ENCODE peak calls at places on chromosomes 3 and 15, in ten cellular contexts. One of them, this sample, is unnamed.

GRCh38 chr3:75886971-75887526 is 101.7 kb upstream of the ZNF717 start:
- DNase-seq in A549: no peak
- DNase-seq in neural crest cell: no peak
- DNase-seq in substantia nigra: no peak
- DNase-seq in ACHN: no peak
- DNase-seq in fibroblast of the conjunctiva: no peak
- DNase-seq in epithelial cell of esophagus: no peak
- DNase-seq in adipocyte: no peak
- DNase-seq in GM13976: no peak
- DNase-seq in CD4-positive, CD25-positive, alpha-beta regulatory T cell: no peak
- DNase-seq in this sample: no peak

GRCh38 chr3:134636406-134636805 is 14.4 kb downstream of the KY start:
- DNase-seq in ACHN: no peak
- DNase-seq in GM13976: no peak
- DNase-seq in adipocyte: no peak
- DNase-seq in A549: no peak
- DNase-seq in neural crest cell: no peak
- DNase-seq in epithelial cell of esophagus: no peak
- DNase-seq in fibroblast of the conjunctiva: no peak
- DNase-seq in substantia nigra: no peak
- DNase-seq in CD4-positive, CD25-positive, alpha-beta regulatory T cell: no peak
- DNase-seq in this sample: no peak

GRCh38 chr15:26029146-26029545 is 166.0 kb upstream of the ATP10A start:
- DNase-seq in neural crest cell: no peak
- DNase-seq in GM13976: no peak
- DNase-seq in substantia nigra: no peak
- DNase-seq in ACHN: no peak
- DNase-seq in fibroblast of the conjunctiva: no peak
- DNase-seq in epithelial cell of esophagus: no peak
- DNase-seq in CD4-positive, CD25-positive, alpha-beta regulatory T cell: no peak
- DNase-seq in adipocyte: no peak
- DNase-seq in A549: no peak
- DNase-seq in this sample: no peak

GRCh38 chr3:183455064-183455463 is 26.6 kb upstream of the MCF2L2 start:
- DNase-seq in neural crest cell: no peak
- DNase-seq in CD4-positive, CD25-positive, alpha-beta regulatory T cell: no peak
- DNase-seq in A549: no peak
- DNase-seq in adipocyte: no peak
- DNase-seq in substantia nigra: no peak
- DNase-seq in GM13976: no peak
- DNase-seq in fibroblast of the conjunctiva: no peak
- DNase-seq in epithelial cell of esophagus: peak
- DNase-seq in ACHN: no peak
- DNase-seq in this sample: peak

GRCh38 chr3:123026551-123027291 is 842 bp downstream of the SEMA5B start:
- DNase-seq in A549: peak
- DNase-seq in CD4-positive, CD25-positive, alpha-beta regulatory T cell: no peak
- DNase-seq in neural crest cell: peak
- DNase-seq in epithelial cell of esophagus: no peak
- DNase-seq in GM13976: peak
- DNase-seq in substantia nigra: no peak
- DNase-seq in adipocyte: peak
- DNase-seq in ACHN: no peak
- DNase-seq in fibroblast of the conjunctiva: no peak
- DNase-seq in this sample: no peak

GRCh38 chr3:151750181-151750580 is 16.5 kb downstream of the AADACL2 start:
- DNase-seq in adipocyte: no peak
- DNase-seq in GM13976: no peak
- DNase-seq in neural crest cell: no peak
- DNase-seq in fibroblast of the conjunctiva: no peak
- DNase-seq in ACHN: no peak
- DNase-seq in substantia nigra: no peak
- DNase-seq in epithelial cell of esophagus: peak
- DNase-seq in A549: no peak
- DNase-seq in CD4-positive, CD25-positive, alpha-beta regulatory T cell: no peak
- DNase-seq in this sample: no peak

GRCh38 chr15:67832031-67832551 is 6.8 kb downstream of the SKOR1 start:
- DNase-seq in neural crest cell: no peak
- DNase-seq in CD4-positive, CD25-positive, alpha-beta regulatory T cell: no peak
- DNase-seq in adipocyte: peak
- DNase-seq in epithelial cell of esophagus: no peak
- DNase-seq in GM13976: peak
- DNase-seq in A549: no peak
- DNase-seq in fibroblast of the conjunctiva: no peak
- DNase-seq in substantia nigra: no peak
- DNase-seq in ACHN: peak
- DNase-seq in this sample: no peak

GRCh38 chr15:83943849-83944404 is 290.0 kb downstream of the ADAMTSL3 start:
- DNase-seq in adipocyte: no peak
- DNase-seq in fibroblast of the conjunctiva: peak
- DNase-seq in ACHN: no peak
- DNase-seq in A549: no peak
- DNase-seq in CD4-positive, CD25-positive, alpha-beta regulatory T cell: no peak
- DNase-seq in epithelial cell of esophagus: peak
- DNase-seq in GM13976: no peak
- DNase-seq in substantia nigra: no peak
- DNase-seq in neural crest cell: no peak
- DNase-seq in this sample: no peak

GRCh38 chr3:52845157-52845556 is 10.3 kb upstream of the MUSTN1 start:
- DNase-seq in adipocyte: peak
- DNase-seq in CD4-positive, CD25-positive, alpha-beta regulatory T cell: no peak
- DNase-seq in epithelial cell of esophagus: no peak
- DNase-seq in substantia nigra: peak
- DNase-seq in A549: no peak
- DNase-seq in ACHN: no peak
- DNase-seq in fibroblast of the conjunctiva: no peak
- DNase-seq in neural crest cell: no peak
- DNase-seq in GM13976: no peak
- DNase-seq in this sample: no peak

GRCh38 chr3:146421814-146422748 is 47.3 kb downstream of the PLSCR2 start:
- DNase-seq in neural crest cell: no peak
- DNase-seq in A549: peak
- DNase-seq in epithelial cell of esophagus: peak
- DNase-seq in ACHN: peak
- DNase-seq in CD4-positive, CD25-positive, alpha-beta regulatory T cell: no peak
- DNase-seq in fibroblast of the conjunctiva: peak
- DNase-seq in substantia nigra: no peak
- DNase-seq in GM13976: no peak
- DNase-seq in adipocyte: peak
- DNase-seq in this sample: peak

GRCh38 chr3:112101946-112102345 is 15.8 kb downstream of the C3orf52 start:
- DNase-seq in substantia nigra: no peak
- DNase-seq in neural crest cell: no peak
- DNase-seq in epithelial cell of esophagus: peak
- DNase-seq in fibroblast of the conjunctiva: no peak
- DNase-seq in adipocyte: peak
- DNase-seq in A549: no peak
- DNase-seq in ACHN: peak
- DNase-seq in CD4-positive, CD25-positive, alpha-beta regulatory T cell: no peak
- DNase-seq in GM13976: no peak
- DNase-seq in this sample: no peak

GRCh38 chr3:186705882-186706780 is 11.0 kb upstream of the KNG1 start:
- DNase-seq in CD4-positive, CD25-positive, alpha-beta regulatory T cell: no peak
- DNase-seq in adipocyte: no peak
- DNase-seq in GM13976: no peak
- DNase-seq in neural crest cell: no peak
- DNase-seq in ACHN: no peak
- DNase-seq in fibroblast of the conjunctiva: no peak
- DNase-seq in A549: no peak
- DNase-seq in epithelial cell of esophagus: no peak
- DNase-seq in substantia nigra: no peak
- DNase-seq in this sample: no peak

GRCh38 chr3:11508346-11509174 is 135.2 kb downstream of the VGLL4 start:
- DNase-seq in epithelial cell of esophagus: no peak
- DNase-seq in CD4-positive, CD25-positive, alpha-beta regulatory T cell: no peak
- DNase-seq in A549: no peak
- DNase-seq in substantia nigra: no peak
- DNase-seq in GM13976: no peak
- DNase-seq in adipocyte: no peak
- DNase-seq in ACHN: no peak
- DNase-seq in neural crest cell: no peak
- DNase-seq in fibroblast of the conjunctiva: no peak
- DNase-seq in this sample: no peak

GRCh38 chr3:133894334-133895207 is 1.1 kb downstream of the RAB6B start:
- DNase-seq in fibroblast of the conjunctiva: no peak
- DNase-seq in adipocyte: no peak
- DNase-seq in CD4-positive, CD25-positive, alpha-beta regulatory T cell: no peak
- DNase-seq in neural crest cell: no peak
- DNase-seq in GM13976: peak
- DNase-seq in ACHN: no peak
- DNase-seq in epithelial cell of esophagus: no peak
- DNase-seq in A549: no peak
- DNase-seq in substantia nigra: no peak
- DNase-seq in this sample: no peak

GRCh38 chr15:63442080-63442479 is 60.4 kb upstream of the CA12 start:
- DNase-seq in fibroblast of the conjunctiva: no peak
- DNase-seq in epithelial cell of esophagus: no peak
- DNase-seq in neural crest cell: no peak
- DNase-seq in ACHN: no peak
- DNase-seq in substantia nigra: no peak
- DNase-seq in GM13976: no peak
- DNase-seq in CD4-positive, CD25-positive, alpha-beta regulatory T cell: no peak
- DNase-seq in adipocyte: no peak
- DNase-seq in A549: no peak
- DNase-seq in this sample: no peak

GRCh38 chr3:186456636-186457265 is 87.4 kb downstream of the CRYGS start:
- DNase-seq in CD4-positive, CD25-positive, alpha-beta regulatory T cell: no peak
- DNase-seq in ACHN: no peak
- DNase-seq in substantia nigra: no peak
- DNase-seq in fibroblast of the conjunctiva: no peak
- DNase-seq in neural crest cell: no peak
- DNase-seq in A549: no peak
- DNase-seq in epithelial cell of esophagus: no peak
- DNase-seq in adipocyte: no peak
- DNase-seq in GM13976: no peak
- DNase-seq in this sample: no peak

GRCh38 chr15:78353093-78353492 is 12.9 kb downstream of the CRABP1 start:
- DNase-seq in epithelial cell of esophagus: no peak
- DNase-seq in ACHN: peak
- DNase-seq in adipocyte: no peak
- DNase-seq in A549: peak
- DNase-seq in CD4-positive, CD25-positive, alpha-beta regulatory T cell: no peak
- DNase-seq in substantia nigra: no peak
- DNase-seq in neural crest cell: no peak
- DNase-seq in fibroblast of the conjunctiva: no peak
- DNase-seq in GM13976: no peak
- DNase-seq in this sample: no peak

GRCh38 chr3:43175541-43175940 is 69.7 kb upstream of the POMGNT2 start:
- DNase-seq in CD4-positive, CD25-positive, alpha-beta regulatory T cell: no peak
- DNase-seq in ACHN: no peak
- DNase-seq in neural crest cell: no peak
- DNase-seq in adipocyte: no peak
- DNase-seq in A549: no peak
- DNase-seq in fibroblast of the conjunctiva: no peak
- DNase-seq in epithelial cell of esophagus: no peak
- DNase-seq in GM13976: no peak
- DNase-seq in substantia nigra: no peak
- DNase-seq in this sample: no peak

GRCh38 chr3:7697538-7697937 is 804.1 kb upstream of the LMCD1 start:
- DNase-seq in fibroblast of the conjunctiva: no peak
- DNase-seq in CD4-positive, CD25-positive, alpha-beta regulatory T cell: no peak
- DNase-seq in A549: no peak
- DNase-seq in adipocyte: no peak
- DNase-seq in substantia nigra: no peak
- DNase-seq in neural crest cell: no peak
- DNase-seq in GM13976: no peak
- DNase-seq in ACHN: no peak
- DNase-seq in epithelial cell of esophagus: peak
- DNase-seq in this sample: no peak

GRCh38 chr3:147962408-147963164 is 553.4 kb downstream of the ZIC1 start:
- DNase-seq in substantia nigra: no peak
- DNase-seq in neural crest cell: no peak
- DNase-seq in A549: no peak
- DNase-seq in fibroblast of the conjunctiva: no peak
- DNase-seq in ACHN: no peak
- DNase-seq in epithelial cell of esophagus: no peak
- DNase-seq in CD4-positive, CD25-positive, alpha-beta regulatory T cell: no peak
- DNase-seq in adipocyte: no peak
- DNase-seq in GM13976: no peak
- DNase-seq in this sample: no peak

GRCh38 chr15:50353251-50353998 is 1.6 kb downstream of the GABPB1 start:
- DNase-seq in fibroblast of the conjunctiva: peak
- DNase-seq in substantia nigra: no peak
- DNase-seq in ACHN: peak
- DNase-seq in epithelial cell of esophagus: peak
- DNase-seq in adipocyte: peak
- DNase-seq in A549: no peak
- DNase-seq in neural crest cell: no peak
- DNase-seq in CD4-positive, CD25-positive, alpha-beta regulatory T cell: peak
- DNase-seq in GM13976: no peak
- DNase-seq in this sample: peak

GRCh38 chr3:57787867-57788623 is 31.9 kb downstream of the SLMAP start:
- DNase-seq in ACHN: no peak
- DNase-seq in A549: no peak
- DNase-seq in neural crest cell: no peak
- DNase-seq in GM13976: peak
- DNase-seq in substantia nigra: no peak
- DNase-seq in fibroblast of the conjunctiva: no peak
- DNase-seq in CD4-positive, CD25-positive, alpha-beta regulatory T cell: no peak
- DNase-seq in epithelial cell of esophagus: peak
- DNase-seq in adipocyte: no peak
- DNase-seq in this sample: no peak

GRCh38 chr3:188507244-188507720 is 353.3 kb downstream of the LPP start:
- DNase-seq in substantia nigra: no peak
- DNase-seq in fibroblast of the conjunctiva: peak
- DNase-seq in CD4-positive, CD25-positive, alpha-beta regulatory T cell: no peak
- DNase-seq in GM13976: no peak
- DNase-seq in ACHN: no peak
- DNase-seq in epithelial cell of esophagus: peak
- DNase-seq in adipocyte: peak
- DNase-seq in neural crest cell: no peak
- DNase-seq in A549: no peak
- DNase-seq in this sample: peak

GRCh38 chr15:100707229-100707628 is 104.8 kb downstream of the ASB7 start:
- DNase-seq in GM13976: no peak
- DNase-seq in adipocyte: no peak
- DNase-seq in substantia nigra: no peak
- DNase-seq in neural crest cell: no peak
- DNase-seq in fibroblast of the conjunctiva: no peak
- DNase-seq in CD4-positive, CD25-positive, alpha-beta regulatory T cell: no peak
- DNase-seq in A549: no peak
- DNase-seq in epithelial cell of esophagus: no peak
- DNase-seq in ACHN: no peak
- DNase-seq in this sample: no peak

GRCh38 chr15:65829150-65829764 is 37.2 kb upstream of the DENND4A start:
- DNase-seq in A549: peak
- DNase-seq in GM13976: no peak
- DNase-seq in substantia nigra: no peak
- DNase-seq in CD4-positive, CD25-positive, alpha-beta regulatory T cell: peak
- DNase-seq in ACHN: peak
- DNase-seq in fibroblast of the conjunctiva: no peak
- DNase-seq in neural crest cell: no peak
- DNase-seq in epithelial cell of esophagus: peak
- DNase-seq in adipocyte: peak
- DNase-seq in this sample: no peak

GRCh38 chr3:99633887-99634558 is 4.4 kb upstream of the COL8A1 start:
- DNase-seq in adipocyte: no peak
- DNase-seq in A549: no peak
- DNase-seq in fibroblast of the conjunctiva: no peak
- DNase-seq in substantia nigra: no peak
- DNase-seq in CD4-positive, CD25-positive, alpha-beta regulatory T cell: no peak
- DNase-seq in neural crest cell: no peak
- DNase-seq in epithelial cell of esophagus: peak
- DNase-seq in ACHN: peak
- DNase-seq in GM13976: no peak
- DNase-seq in this sample: no peak

GRCh38 chr3:112531358-112531781 is 30.4 kb downstream of the ATG3 start:
- DNase-seq in fibroblast of the conjunctiva: peak
- DNase-seq in substantia nigra: no peak
- DNase-seq in CD4-positive, CD25-positive, alpha-beta regulatory T cell: peak
- DNase-seq in ACHN: peak
- DNase-seq in A549: peak
- DNase-seq in adipocyte: peak
- DNase-seq in GM13976: peak
- DNase-seq in epithelial cell of esophagus: peak
- DNase-seq in neural crest cell: no peak
- DNase-seq in this sample: no peak

GRCh38 chr15:81859737-81860516 is 185.9 kb downstream of the MEX3B start:
- DNase-seq in A549: no peak
- DNase-seq in fibroblast of the conjunctiva: no peak
- DNase-seq in neural crest cell: no peak
- DNase-seq in adipocyte: no peak
- DNase-seq in ACHN: no peak
- DNase-seq in epithelial cell of esophagus: no peak
- DNase-seq in GM13976: no peak
- DNase-seq in CD4-positive, CD25-positive, alpha-beta regulatory T cell: no peak
- DNase-seq in substantia nigra: no peak
- DNase-seq in this sample: no peak